ENCODE peak calls at places on chromosome 16, in four cellular contexts. One of them, this sample, is unnamed.
A peak's percentile ranks its signal among the peaks of the same experiment; 100 is the strongest.

GRCh38 chr16:69924777-69925191 is 26.4 kb upstream of the CLEC18A start:
- DNase-seq in K562: no peak
- DNase-seq in H1: no peak
- DNase-seq in HepG2: peak; percentile 63
- DNase-seq in this sample: no peak

GRCh38 chr16:84737658-84738057 is 37.9 kb downstream of the USP10 start:
- DNase-seq in K562: no peak
- DNase-seq in H1: no peak
- DNase-seq in HepG2: no peak
- DNase-seq in this sample: no peak

GRCh38 chr16:8108991-8109509 is 481.3 kb downstream of the TMEM114 start:
- DNase-seq in K562: peak; percentile 79
- DNase-seq in H1: no peak
- DNase-seq in HepG2: no peak
- DNase-seq in this sample: no peak

GRCh38 chr16:16817203-16817602 is 438.3 kb downstream of the NPIPA7 start:
- DNase-seq in K562: no peak
- DNase-seq in H1: no peak
- DNase-seq in HepG2: no peak
- DNase-seq in this sample: no peak

GRCh38 chr16:26317885-26318284 is 626.1 kb downstream of the HS3ST4 start:
- DNase-seq in K562: no peak
- DNase-seq in H1: no peak
- DNase-seq in HepG2: no peak
- DNase-seq in this sample: no peak

GRCh38 chr16:2034695-2035430 is 8.2 kb downstream of the NHERF2 start:
- DNase-seq in K562: no peak
- DNase-seq in H1: no peak
- DNase-seq in HepG2: no peak
- DNase-seq in this sample: no peak

GRCh38 chr16:22428654-22429053 is 54.2 kb upstream of the CDR2 start:
- DNase-seq in K562: no peak
- DNase-seq in H1: no peak
- DNase-seq in HepG2: no peak
- DNase-seq in this sample: no peak

GRCh38 chr16:20763461-20764232 is at the start of gene ACSM3:
- DNase-seq in K562: peak; percentile 92
- DNase-seq in H1: peak; percentile 13
- DNase-seq in HepG2: peak; percentile 83
- DNase-seq in this sample: peak; percentile 93

GRCh38 chr16:12171206-12171605 is 194.7 kb downstream of the SNX29 start:
- DNase-seq in K562: no peak
- DNase-seq in H1: no peak
- DNase-seq in HepG2: no peak
- DNase-seq in this sample: no peak

GRCh38 chr16:57299009-57299718 is 14.7 kb upstream of the PLLP start:
- DNase-seq in K562: peak; percentile 56
- DNase-seq in H1: no peak
- DNase-seq in HepG2: peak; percentile 71
- DNase-seq in this sample: no peak

DNA sequence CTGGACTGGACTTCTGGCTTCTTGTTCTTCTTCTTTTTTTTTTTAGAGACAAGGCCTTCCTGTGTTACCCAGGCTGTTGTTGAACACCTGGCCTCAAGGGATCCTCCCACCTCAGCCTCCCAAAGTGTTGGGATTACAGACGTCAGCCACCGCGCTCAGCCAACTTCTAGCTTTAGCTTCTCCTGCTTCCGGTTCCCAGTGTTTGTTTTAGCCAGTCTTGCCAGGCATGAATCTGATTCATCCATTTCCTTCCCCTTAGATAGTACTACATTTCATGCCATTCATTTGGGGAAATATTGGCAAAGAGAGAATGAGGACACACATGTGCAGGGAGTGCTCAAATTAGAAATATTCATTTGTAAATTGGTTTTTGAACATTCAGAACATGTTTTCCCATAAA is 12.1 kb upstream of the NDUFAB1 start:
- DNase-seq in K562: no peak
- DNase-seq in H1: no peak
- DNase-seq in HepG2: no peak
- DNase-seq in this sample: no peak
- TF ChIP-seq BRCA1 in K562: no peak
- TF ChIP-seq BRCA1 in H1: no peak
- TF ChIP-seq BRCA1 in HepG2: no peak
- TF ChIP-seq BRCA1 in this sample: no peak

DNA sequence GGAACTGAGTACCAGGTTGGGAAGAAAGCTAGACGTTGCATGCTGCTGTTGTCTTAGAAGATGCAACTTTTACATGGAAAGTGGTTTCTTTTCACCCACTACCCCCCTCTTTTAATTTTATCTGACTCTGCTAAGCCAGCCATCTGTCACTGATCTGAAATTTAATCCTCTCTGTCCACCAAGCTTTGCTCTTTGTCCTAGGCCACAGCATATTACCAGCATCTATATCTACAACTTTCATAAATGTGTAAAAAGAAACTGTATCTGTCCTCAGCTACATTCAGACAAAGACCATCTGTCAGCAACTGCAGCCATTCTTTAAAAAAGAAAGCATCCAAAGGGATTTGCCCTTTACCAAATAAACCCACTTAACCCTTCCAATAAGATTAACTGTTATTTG is 602.3 kb upstream of the SALL1 start:
- DNase-seq in K562: no peak
- DNase-seq in H1: no peak
- DNase-seq in HepG2: no peak
- DNase-seq in this sample: no peak
- TF ChIP-seq BRCA1 in K562: no peak
- TF ChIP-seq BRCA1 in H1: no peak
- TF ChIP-seq BRCA1 in HepG2: no peak
- TF ChIP-seq BRCA1 in this sample: no peak

GRCh38 chr16:4213721-4214120 is 28.2 kb downstream of the SRL start:
- DNase-seq in K562: no peak
- DNase-seq in H1: no peak
- DNase-seq in HepG2: no peak
- DNase-seq in this sample: no peak
- TF ChIP-seq BRCA1 in K562: no peak
- TF ChIP-seq BRCA1 in H1: no peak
- TF ChIP-seq BRCA1 in HepG2: no peak
- TF ChIP-seq BRCA1 in this sample: no peak

DNA sequence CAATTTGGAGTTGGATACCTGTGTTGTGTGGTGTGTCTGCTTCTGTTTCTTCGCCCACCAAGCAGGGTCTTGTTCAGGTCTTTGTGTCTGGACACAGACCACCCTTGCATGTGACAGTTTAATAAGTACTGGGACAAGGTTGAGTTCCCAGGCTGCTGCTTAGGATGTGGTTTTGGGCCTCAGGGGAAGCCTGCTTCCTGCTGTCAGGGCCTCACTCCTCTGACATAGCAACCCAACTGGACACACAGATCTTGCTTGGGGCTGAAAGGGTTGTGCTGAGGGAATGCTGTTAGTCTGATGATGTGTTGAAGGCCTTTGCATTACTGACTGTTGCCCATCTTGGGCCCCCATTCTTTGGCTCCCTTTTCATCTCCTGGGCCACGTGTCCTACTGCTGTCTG is 4.8 kb upstream of the TGFB1I1 start:
- DNase-seq in K562: no peak
- DNase-seq in H1: no peak
- DNase-seq in HepG2: no peak
- DNase-seq in this sample: no peak
- TF ChIP-seq BRCA1 in K562: no peak
- TF ChIP-seq BRCA1 in H1: no peak
- TF ChIP-seq BRCA1 in HepG2: no peak
- TF ChIP-seq BRCA1 in this sample: no peak

DNA sequence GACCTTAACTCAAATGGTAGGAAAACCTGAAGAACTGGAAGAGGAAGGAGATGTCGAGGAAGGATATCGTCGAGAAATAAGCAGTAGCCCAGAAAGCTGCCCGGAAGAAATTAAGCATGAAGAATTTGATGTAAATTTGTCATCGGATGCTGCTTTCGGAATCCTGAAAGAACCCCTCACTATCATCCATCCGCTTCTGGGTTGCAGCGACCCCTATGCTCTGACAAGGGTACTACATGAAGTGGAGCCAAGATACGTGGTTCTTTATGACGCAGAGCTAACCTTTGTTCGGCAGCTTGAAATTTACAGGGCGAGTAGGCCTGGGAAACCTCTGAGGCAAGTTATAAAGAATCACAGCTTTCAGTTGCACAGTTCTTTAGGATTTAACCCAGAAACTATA is 15.5 kb downstream of the ERCC4 start:
- DNase-seq in K562: peak; percentile 49
- DNase-seq in H1: no peak
- DNase-seq in HepG2: peak; percentile 34
- DNase-seq in this sample: no peak
- TF ChIP-seq BRCA1 in K562: no peak
- TF ChIP-seq BRCA1 in H1: no peak
- TF ChIP-seq BRCA1 in HepG2: no peak
- TF ChIP-seq BRCA1 in this sample: no peak

GRCh38 chr16:79007614-79008013 is 592.9 kb downstream of the MAF start:
- DNase-seq in K562: no peak
- DNase-seq in H1: no peak
- DNase-seq in HepG2: no peak
- DNase-seq in this sample: no peak

GRCh38 chr16:79008869-79009179 is 591.7 kb downstream of the MAF start:
- DNase-seq in K562: no peak
- DNase-seq in H1: no peak
- DNase-seq in HepG2: no peak
- DNase-seq in this sample: no peak

GRCh38 chr16:79009911-79010310 is 590.6 kb downstream of the MAF start:
- DNase-seq in K562: no peak
- DNase-seq in H1: no peak
- DNase-seq in HepG2: no peak
- DNase-seq in this sample: no peak

GRCh38 chr16:79006762-79007161 is 593.8 kb downstream of the MAF start:
- DNase-seq in K562: no peak
- DNase-seq in H1: no peak
- DNase-seq in HepG2: no peak
- DNase-seq in this sample: no peak

GRCh38 chr16:79008036-79008868 is 592.3 kb downstream of the MAF start:
- DNase-seq in K562: peak; percentile 34
- DNase-seq in H1: no peak
- DNase-seq in HepG2: no peak
- DNase-seq in this sample: no peak
- TF ChIP-seq BRCA1 in K562: no peak
- TF ChIP-seq BRCA1 in H1: no peak
- TF ChIP-seq BRCA1 in HepG2: no peak
- TF ChIP-seq BRCA1 in this sample: no peak

GRCh38 chr16:46882940-46883307 is 1.2 kb upstream of the GPT2 start:
- DNase-seq in K562: no peak
- DNase-seq in H1: no peak
- DNase-seq in HepG2: peak; percentile 36
- DNase-seq in this sample: no peak

GRCh38 chr16:46883353-46883689 is 841 bp upstream of the GPT2 start:
- DNase-seq in K562: no peak
- DNase-seq in H1: no peak
- DNase-seq in HepG2: peak; percentile 97
- DNase-seq in this sample: no peak

GRCh38 chr16:46882304-46882939 is 1.7 kb upstream of the GPT2 start:
- DNase-seq in K562: peak; percentile 42
- DNase-seq in H1: no peak
- DNase-seq in HepG2: peak; percentile 96
- DNase-seq in this sample: no peak

GRCh38 chr16:46884513-46885293 is 541 bp downstream of the GPT2 start:
- DNase-seq in K562: peak; percentile 38
- DNase-seq in H1: no peak
- DNase-seq in HepG2: no peak
- DNase-seq in this sample: no peak

GRCh38 chr16:46883690-46884512 is at the start of gene GPT2:
- DNase-seq in K562: peak; percentile 92
- DNase-seq in H1: peak; percentile 88
- DNase-seq in HepG2: peak; percentile 97
- DNase-seq in this sample: peak; percentile 69
- TF ChIP-seq BRCA1 in K562: no peak
- TF ChIP-seq BRCA1 in H1: no peak
- TF ChIP-seq BRCA1 in HepG2: peak; percentile 31
- TF ChIP-seq BRCA1 in this sample: no peak